ENCODE peak calls at places on chromosome 19, in seven cellular contexts. T is left ventricle myocardium inferior; R is tibial artery; N is heart left ventricle; P is breast epithelium; H is CD8-positive, alpha-beta T cell; D is CD8-positive, alpha-beta memory T cell. Y is an unnamed sample.

GRCh38 chr19:41792513-41793413 is 3.6 kb upstream of the CEACAM3 start:
- DNase-seq in T (peak; percentile 27), R (no peak), N (peak; percentile 39), P (peak; percentile 59), H (peak; percentile 72), D (peak; percentile 10), Y (peak; percentile 64)

GRCh38 chr19:12656899-12657571 is 9.5 kb downstream of the MAN2B1 start:
- DNase-seq in T (no peak), R (no peak), N (no peak), P (no peak), H (no peak), D (no peak), Y (peak; percentile 71)

GRCh38 chr19:42074513-42075363 is 1.2 kb upstream of the ZNF574 start:
- DNase-seq in T (no peak), R (no peak), N (no peak), P (no peak), H (no peak), D (no peak), Y (no peak)

GRCh38 chr19:13118424-13119193 is 545 bp downstream of the NACC1 start:
- DNase-seq in T (peak; percentile 43), R (no peak), N (peak; percentile 47), P (peak; percentile 70), H (no peak), D (no peak), Y (peak; percentile 48)

GRCh38 chr19:16315825-16316505 is 8.7 kb upstream of the KLF2 start:
- DNase-seq in T (peak; percentile 52), R (peak; percentile 81), N (peak; percentile 75), P (no peak), H (no peak), D (no peak), Y (peak; percentile 80)

GRCh38 chr19:34430738-34431625 is 2.8 kb downstream of the UBA2 start:
- DNase-seq in T (no peak), R (no peak), N (no peak), P (no peak), H (no peak), D (peak; percentile 12), Y (no peak)

GRCh38 chr19:41707871-41708371 is 505 bp upstream of the CEACAM5 start:
- DNase-seq in T (no peak), R (no peak), N (no peak), P (no peak), H (no peak), D (no peak), Y (no peak)

GRCh38 chr19:11166281-11167142 is 10.9 kb upstream of the SPC24 start:
- DNase-seq in T (peak; percentile 51), R (no peak), N (peak; percentile 57), P (no peak), H (no peak), D (no peak), Y (peak; percentile 88)

GRCh38 chr19:31745731-31746130 is 396.5 kb upstream of the TSHZ3 start:
- DNase-seq in T (no peak), R (no peak), N (no peak), P (no peak), H (no peak), D (no peak), Y (no peak)

GRCh38 chr19:47226426-47227346 is 4.3 kb downstream of the BBC3 start:
- DNase-seq in T (peak; percentile 89), R (peak; percentile 91), N (peak; percentile 95), P (peak; percentile 77), H (peak; percentile 69), D (peak; percentile 59), Y (peak; percentile 93)

GRCh38 chr19:11421607-11422098 is 2.5 kb upstream of the RGL3 start:
- DNase-seq in T (peak; percentile 59), R (peak; percentile 35), N (peak; percentile 73), P (no peak), H (no peak), D (peak; percentile 40), Y (peak; percentile 71)

GRCh38 chr19:39969681-39970423 is 1.1 kb upstream of the PSMC4 start:
- DNase-seq in T (no peak), R (no peak), N (no peak), P (no peak), H (peak; percentile 53), D (peak; percentile 10), Y (no peak)

GRCh38 chr19:20964798-20965197 is 41.7 kb downstream of the ZNF85 start:
- DNase-seq in T (no peak), R (no peak), N (no peak), P (no peak), H (no peak), D (no peak), Y (no peak)

GRCh38 chr19:48364564-48365363 is 597 bp downstream of the SYNGR4 start:
- DNase-seq in T (no peak), R (no peak), N (no peak), P (no peak), H (no peak), D (no peak), Y (no peak)

GRCh38 chr19:19751846-19752245 is 18.9 kb upstream of the ZNF14 start:
- DNase-seq in T (no peak), R (no peak), N (no peak), P (no peak), H (no peak), D (no peak), Y (no peak)
- H3K9me3 ChIP-seq in T (no peaks in the 10 kb centered on the region), R (no peaks in the 10 kb centered on the region), N (no peaks in the 10 kb centered on the region), P (no peaks in the 10 kb centered on the region), H (no peaks in the 10 kb centered on the region), D (no peaks in the 10 kb centered on the region), Y (no peaks in the 10 kb centered on the region)

GRCh38 chr19:19261350-19262189 is 11.5 kb downstream of the TM6SF2 start:
- DNase-seq in T (no peak), R (no peak), N (no peak), P (no peak), H (no peak), D (no peak), Y (no peak)

GRCh38 chr19:19260417-19260816 is 12.7 kb downstream of the TM6SF2 start:
- DNase-seq in T (no peak), R (no peak), N (no peak), P (no peak), H (no peak), D (no peak), Y (no peak)

GRCh38 chr19:19260842-19261241 is 12.3 kb downstream of the TM6SF2 start:
- DNase-seq in T (no peak), R (no peak), N (no peak), P (no peak), H (no peak), D (no peak), Y (no peak)

GRCh38 chr19:19263886-19264487 is 9.1 kb downstream of the TM6SF2 start:
- DNase-seq in T (no peak), R (no peak), N (no peak), P (no peak), H (no peak), D (no peak), Y (no peak)

GRCh38 chr19:19262190-19263057 is 10.7 kb downstream of the TM6SF2 start:
- DNase-seq in T (no peak), R (no peak), N (no peak), P (no peak), H (no peak), D (no peak), Y (no peak)
- H3K27me3 ChIP-seq in T (peaks cover 75% of the 10 kb centered on the region), R (peaks cover 66% of the 10 kb centered on the region), N (peaks cover 25% of the 10 kb centered on the region), P (peaks cover 3% of the 10 kb centered on the region), H (peaks cover 15% of the 10 kb centered on the region), D (peaks cover 11% of the 10 kb centered on the region), Y (no peaks in the 10 kb centered on the region)

DNA sequence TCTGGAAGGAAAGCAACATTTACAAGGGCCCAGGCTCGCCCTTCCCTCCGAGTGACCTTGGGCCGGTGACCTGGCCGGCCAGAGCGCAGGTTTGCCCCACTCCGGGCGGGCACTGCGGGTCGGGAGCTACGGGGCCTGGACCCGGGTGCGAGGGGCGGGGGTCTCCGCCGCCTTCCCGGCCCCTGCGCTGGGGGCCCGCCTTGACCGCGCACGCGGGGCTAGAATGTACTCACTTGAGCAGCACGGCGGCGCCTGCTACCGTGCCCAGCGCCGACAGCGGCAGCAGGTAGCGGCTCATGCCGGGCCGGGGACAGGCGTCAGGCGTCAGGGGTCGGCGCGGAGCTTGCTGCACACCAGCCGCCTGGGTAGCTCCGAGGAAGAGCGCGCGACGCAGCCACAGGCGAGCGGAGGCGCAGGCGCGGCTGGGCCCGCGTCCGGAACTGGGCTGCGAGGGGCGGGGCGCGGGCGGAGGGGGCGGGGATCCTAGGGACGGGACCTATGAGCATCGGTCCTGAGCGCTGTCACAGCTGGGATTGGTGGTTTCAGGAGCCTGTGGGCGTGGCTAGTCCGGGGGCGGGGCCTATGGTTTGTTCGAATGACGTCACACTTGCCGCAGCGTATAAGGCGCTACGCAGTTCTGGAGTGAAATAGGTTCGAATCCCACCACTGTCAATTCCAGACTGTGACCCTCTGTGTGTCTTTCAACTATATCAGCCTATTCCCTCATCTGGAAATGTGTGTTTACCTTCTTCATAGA is at the start of gene RDH13:
- DNase-seq in T (peak; percentile 97), R (peak; percentile 96), N (peak; percentile 98), P (peak; percentile 99), H (peak; percentile 97), D (peak; percentile 97), Y (peak; percentile 99)
- H3K27ac ChIP-seq in T (peak within 1 kb of the TSS; percentile 91), R (peak within 1 kb of the TSS; percentile 72), N (peak within 1 kb of the TSS; percentile 74), P (peak within 1 kb of the TSS; percentile 80), H (peak within 1 kb of the TSS; percentile 67), D (peak within 1 kb of the TSS; percentile 72), Y (peak within 1 kb of the TSS; percentile 82)

GRCh38 chr19:43960411-43960810 is 9.4 kb downstream of the ZNF221 start:
- DNase-seq in T (no peak), R (no peak), N (no peak), P (no peak), H (no peak), D (no peak), Y (no peak)

DNA sequence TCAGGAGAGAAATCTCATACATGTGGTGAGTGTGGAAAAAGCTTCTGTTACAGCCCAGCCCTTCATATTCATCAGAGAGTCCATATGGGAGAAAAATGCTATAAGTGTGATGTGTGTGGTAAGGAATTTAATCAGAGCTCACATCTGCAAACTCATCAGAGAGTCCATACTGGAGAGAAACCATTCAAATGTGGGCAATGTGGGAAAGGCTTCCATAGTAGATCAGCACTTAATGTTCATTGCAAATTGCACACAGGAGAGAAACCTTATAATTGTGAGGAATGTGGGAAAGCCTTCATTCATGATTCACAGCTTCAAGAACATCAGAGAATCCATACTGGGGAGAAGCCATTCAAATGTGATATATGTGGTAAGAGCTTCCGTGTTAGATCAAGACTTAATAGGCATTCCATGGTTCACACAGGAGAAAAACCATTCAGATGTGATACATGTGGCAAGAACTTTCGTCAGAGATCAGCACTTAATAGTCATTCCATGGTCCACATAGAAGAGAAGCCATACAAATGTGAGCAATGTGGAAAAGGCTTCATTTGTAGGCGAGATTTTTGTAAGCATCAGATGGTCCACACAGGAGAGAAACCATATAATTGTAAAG is 15.2 kb downstream of the ZNF221 start:
- DNase-seq in T (no peak), R (no peak), N (no peak), P (no peak), H (no peak), D (no peak), Y (no peak)
- H3K9me3 ChIP-seq in T (peaks cover 100% of the 10 kb centered on the region), R (peaks cover 33% of the 10 kb centered on the region), N (peaks cover 89% of the 10 kb centered on the region), P (peaks cover 91% of the 10 kb centered on the region), H (peaks cover 35% of the 10 kb centered on the region), D (peaks cover 23% of the 10 kb centered on the region), Y (peaks cover 31% of the 10 kb centered on the region)

GRCh38 chr19:7788933-7789323 is 25.9 kb downstream of the CLEC4M start:
- DNase-seq in T (no peak), R (no peak), N (no peak), P (no peak), H (no peak), D (no peak), Y (no peak)
- H3K27me3 ChIP-seq in T (peaks cover 93% of the 10 kb centered on the region), R (peaks cover 64% of the 10 kb centered on the region), N (peaks cover 19% of the 10 kb centered on the region), P (peaks cover 5% of the 10 kb centered on the region), H (peaks cover 9% of the 10 kb centered on the region), D (peaks cover 4% of the 10 kb centered on the region), Y (no peaks in the 10 kb centered on the region)

GRCh38 chr19:33306853-33307792 is 4.8 kb upstream of the CEBPA start:
- DNase-seq in T (no peak), R (no peak), N (no peak), P (peak; percentile 60), H (no peak), D (no peak), Y (no peak)
- H3K27ac ChIP-seq in T (no peak overlapping the region), R (no peak overlapping the region), N (no peak overlapping the region), P (no peak overlapping the region), H (no peak overlapping the region), D (no peak overlapping the region), Y (no peak overlapping the region)